ENCODE peak calls at places on chromosomes 13 and 19, in six cellular contexts. L is H1, X is HepG2, R is WTC11, D is K562, M is GM12878. Y is an unnamed sample.

GRCh38 chr13:32932376-32932775 is 83.8 kb upstream of the KL start:
- DNase-seq in M (no peak), D (no peak), L (no peak), R (no peak), X (no peak), Y (no peak)

GRCh38 chr19:47693489-47693888 is 19.7 kb upstream of the EHD2 start:
- DNase-seq in M (no peak), R (no peak), D (no peak), X (no peak), L (no peak), Y (no peak)

GRCh38 chr19:42352216-42352892 is 26.9 kb downstream of the MEGF8 start:
- DNase-seq in X (no peak), L (no peak), D (peak), R (no peak), M (no peak), Y (peak)

GRCh38 chr19:43749898-43750297 is 4.9 kb downstream of the SMG9 start:
- DNase-seq in M (no peak), D (no peak), L (no peak), R (no peak), X (no peak), Y (no peak)

GRCh38 chr19:15107056-15108010 is at the start of gene SYDE1:
- DNase-seq in X (peak), L (peak), D (no peak), R (peak), M (no peak), Y (peak)

GRCh38 chr13:113013303-113013702 is 44.3 kb downstream of the MCF2L start:
- DNase-seq in L (no peak), X (no peak), M (no peak), D (no peak), R (no peak), Y (no peak)

GRCh38 chr13:102487330-102487729 is 85.5 kb upstream of the FGF14 start:
- DNase-seq in D (no peak), M (no peak), R (no peak), L (no peak), X (no peak), Y (no peak)

GRCh38 chr13:96968027-96968426 is 26.2 kb downstream of the OXGR1 start:
- DNase-seq in X (no peak), D (no peak), L (no peak), M (no peak), R (no peak), Y (no peak)

GRCh38 chr13:50387124-50387581 is 371.9 kb downstream of the KCNRG start:
- DNase-seq in L (peak), D (peak), M (no peak), X (peak), R (peak), Y (peak)

GRCh38 chr13:26628706-26629105 is 71.2 kb downstream of the WASF3 start:
- DNase-seq in L (no peak), D (peak), X (peak), M (no peak), R (peak), Y (peak)

GRCh38 chr13:73069206-73069815 is 10.5 kb downstream of the KLF5 start:
- DNase-seq in M (no peak), R (no peak), X (no peak), L (no peak), D (no peak), Y (no peak)

GRCh38 chr19:3586124-3586626 is 897 bp downstream of the GIPC3 start:
- DNase-seq in M (no peak), L (peak), X (no peak), D (peak), R (peak), Y (peak)

GRCh38 chr13:40082644-40083043 is 427.2 kb downstream of the COG6 start:
- DNase-seq in L (no peak), D (no peak), M (no peak), R (no peak), X (peak), Y (no peak)

GRCh38 chr19:18440421-18440877 is 2.5 kb upstream of the ISYNA1 start:
- DNase-seq in L (no peak), R (peak), X (peak), D (peak), M (no peak), Y (peak)

GRCh38 chr19:2327773-2328400 is 499 bp downstream of the LSM7 start:
- DNase-seq in R (no peak), L (no peak), M (peak), D (peak), X (peak), Y (peak)

GRCh38 chr13:112447306-112447705 is 71.2 kb downstream of the SPACA7 start:
- DNase-seq in D (no peak), M (no peak), R (no peak), X (no peak), L (no peak), Y (no peak)

GRCh38 chr13:29577135-29578051 is 18.1 kb downstream of the SLC7A1 start:
- DNase-seq in L (no peak), X (no peak), M (no peak), D (no peak), R (no peak), Y (no peak)

GRCh38 chr19:28014821-28015405 is 1198.0 kb downstream of the UQCRFS1 start:
- DNase-seq in X (no peak), R (no peak), L (no peak), D (no peak), M (no peak), Y (no peak)
- TF ChIP-seq CREB1 in X (no peak), R (no peak), L (no peak), D (no peak), M (no peak), Y (no peak)

GRCh38 chr13:48236528-48237353 is 3.7 kb downstream of the ITM2B start:
- DNase-seq in D (no peak), R (no peak), M (no peak), X (no peak), L (no peak), Y (no peak)

GRCh38 chr13:48233886-48234488 is 981 bp downstream of the ITM2B start:
- DNase-seq in R (no peak), L (no peak), X (no peak), D (no peak), M (peak), Y (peak)

GRCh38 chr13:48234652-48235099 is 1.7 kb downstream of the ITM2B start:
- DNase-seq in R (no peak), M (no peak), X (no peak), L (no peak), D (no peak), Y (no peak)

GRCh38 chr13:48235814-48236135 is 2.8 kb downstream of the ITM2B start:
- DNase-seq in X (no peak), D (no peak), R (no peak), M (no peak), L (no peak), Y (no peak)

DNA sequence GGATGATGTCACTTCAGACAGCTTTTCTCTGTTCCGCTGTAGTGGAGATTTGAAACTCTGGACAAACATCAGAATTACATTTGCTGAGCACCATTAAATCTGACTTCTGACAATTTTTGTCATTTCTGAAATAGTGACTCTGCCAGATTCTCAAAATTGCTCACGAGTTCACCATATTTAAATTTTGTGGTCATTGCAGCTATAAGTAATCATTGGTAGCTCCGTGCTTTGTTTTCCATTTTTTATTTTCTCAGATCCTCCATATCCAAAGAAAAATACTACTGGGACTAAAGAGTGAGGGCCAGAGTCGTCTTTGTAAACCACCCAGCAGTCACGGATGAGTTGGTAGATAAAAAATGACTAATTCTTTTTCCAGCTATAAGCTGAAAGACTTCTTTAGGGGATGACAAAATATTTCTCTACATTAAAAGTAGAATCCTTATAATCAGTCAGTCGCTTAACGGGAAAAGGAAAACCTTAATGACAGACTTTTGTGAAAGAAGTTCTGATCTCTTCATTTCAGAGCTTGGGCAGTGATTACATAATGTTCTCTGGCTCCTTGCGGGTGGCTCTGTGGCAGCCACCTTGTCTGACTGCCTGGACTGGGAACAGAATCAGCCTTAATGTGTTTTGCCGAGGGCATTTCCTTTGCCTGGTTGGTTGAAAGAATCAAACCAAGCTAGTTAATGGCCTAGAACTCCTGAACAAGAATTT is 2.3 kb downstream of the ITM2B start:
- DNase-seq in M (peak), D (no peak), L (no peak), R (no peak), X (no peak), Y (peak)
- TF ChIP-seq CREB1 in M (peak), D (no peak), L (no peak), R (no peak), X (no peak), Y (no peak)

DNA sequence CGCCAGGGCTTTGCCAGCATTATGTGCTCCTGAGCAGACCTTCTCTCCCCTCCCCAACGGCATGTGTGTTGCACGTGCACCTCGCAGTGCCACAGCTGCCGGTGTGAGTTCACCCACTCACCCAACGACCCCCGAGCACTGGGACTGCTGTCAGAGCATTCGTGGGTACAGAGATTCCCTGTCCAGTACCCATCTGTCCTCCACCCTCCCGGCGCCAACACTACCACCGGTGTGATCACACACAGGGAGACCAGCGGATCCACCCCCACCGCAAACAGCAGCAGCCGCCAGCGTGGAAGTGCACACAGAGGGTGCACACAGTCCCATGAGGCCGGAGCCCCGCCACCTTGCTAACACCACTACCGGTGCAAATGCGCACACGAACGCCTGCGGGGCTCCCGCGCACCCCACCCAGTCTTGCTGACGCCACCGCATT is 15.9 kb downstream of the LILRA1 start:
- DNase-seq in R (no peak), M (no peak), X (no peak), L (no peak), D (no peak), Y (no peak)
- TF ChIP-seq CREB1 in R (no peak), M (no peak), X (no peak), L (no peak), D (no peak), Y (no peak)

GRCh38 chr13:52809310-52809769 is 39.1 kb downstream of the PCDH8 start:
- DNase-seq in L (peak), R (peak), M (peak), D (peak), X (peak), Y (peak)
- TF ChIP-seq CREB1 in L (no peak), R (no peak), M (peak), D (no peak), X (no peak), Y (no peak)

GRCh38 chr13:43846496-43846895 is 33.0 kb downstream of the CCDC122 start:
- DNase-seq in X (no peak), R (no peak), D (no peak), L (no peak), M (no peak), Y (no peak)
- TF ChIP-seq CREB1 in X (no peak), R (no peak), D (no peak), L (no peak), M (no peak), Y (no peak)

DNA sequence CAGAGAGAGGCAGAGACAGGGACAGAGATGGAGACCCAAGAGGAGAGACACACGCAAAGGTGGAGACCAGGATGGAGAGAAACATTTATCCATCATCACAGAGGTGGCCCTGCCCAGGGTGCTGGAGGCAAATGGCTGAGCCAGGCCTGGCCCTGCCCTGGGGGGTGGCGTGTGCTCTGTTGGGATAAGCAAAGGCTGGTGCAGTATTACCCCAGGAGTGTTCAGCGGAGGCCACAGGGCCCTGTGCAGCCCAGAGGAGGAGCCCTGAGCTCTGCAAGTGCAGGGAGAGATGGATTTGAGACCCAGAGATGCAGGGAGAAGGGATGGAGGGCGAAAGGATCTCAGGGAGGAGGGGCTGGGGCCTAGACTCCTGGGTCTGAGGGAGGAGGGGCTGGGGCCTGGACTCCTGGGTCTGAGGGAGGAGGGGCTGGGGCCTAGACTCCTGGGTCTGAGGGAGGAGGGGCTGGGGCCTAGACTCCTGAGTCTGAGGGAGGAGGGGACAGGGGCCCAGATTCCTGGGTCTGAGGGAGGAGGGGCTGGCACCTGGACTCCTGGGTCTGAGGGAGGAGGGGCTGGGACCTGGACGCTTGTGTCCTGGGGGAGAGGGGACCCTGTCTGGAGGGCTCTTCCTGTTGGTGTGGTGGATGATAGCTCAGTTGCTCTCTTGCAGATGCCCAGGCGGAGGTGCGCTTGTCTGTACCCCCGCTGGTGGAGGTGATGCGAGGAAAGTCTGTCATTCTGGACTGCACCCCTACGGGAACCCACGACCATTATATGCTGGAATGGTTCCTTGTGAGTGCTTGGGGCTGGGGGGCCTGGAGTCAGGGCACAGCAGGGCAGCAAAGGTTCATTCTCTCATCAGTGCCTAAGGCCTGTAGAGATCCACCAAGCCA is 1.9 kb downstream of the BCAM start:
- DNase-seq in D (no peak), L (no peak), X (no peak), M (no peak), R (no peak), Y (no peak)
- TF ChIP-seq CREB1 in D (no peak), L (no peak), X (no peak), M (no peak), R (no peak), Y (no peak)

Y was measured in GM23338.